ENCODE peak calls at places on chromosome 6, in five cellular contexts. O, E, P, K and F are unnamed samples.

GRCh38 chr6:123316733-123317323 is 319.9 kb downstream of the TRDN start:
- DNase-seq in O (no peak), E (peak), P (no peak), K (peak), F (no peak)

GRCh38 chr6:125798734-125799510 is 8.2 kb downstream of the NCOA7 start:
- DNase-seq in O (no peak), E (peak), P (peak), K (no peak), F (no peak)

GRCh38 chr6:54655162-54655561 is 191.4 kb upstream of the FAM83B start:
- DNase-seq in O (no peak), E (no peak), P (no peak), K (no peak), F (no peak)

GRCh38 chr6:128491643-128492206 is 28.7 kb downstream of the PTPRK start:
- DNase-seq in O (no peak), E (peak), P (no peak), K (peak), F (no peak)

GRCh38 chr6:35594503-35595186 is 81.9 kb upstream of the TULP1 start:
- DNase-seq in O (no peak), E (no peak), P (no peak), K (no peak), F (no peak)

GRCh38 chr6:137487181-137487910 is 6.8 kb downstream of the OLIG3 start:
- DNase-seq in O (no peak), E (no peak), P (no peak), K (no peak), F (no peak)

GRCh38 chr6:168032383-168032760 is 34.9 kb downstream of the KIF25 start:
- DNase-seq in O (no peak), E (peak), P (no peak), K (peak), F (no peak)

GRCh38 chr6:45743028-45743615 is 272.5 kb downstream of the CLIC5 start:
- DNase-seq in O (no peak), E (no peak), P (no peak), K (peak), F (no peak)

GRCh38 chr6:63066053-63066704 is 145.1 kb upstream of the FKBP1C start:
- DNase-seq in O (no peak), E (no peak), P (no peak), K (no peak), F (no peak)

GRCh38 chr6:105363100-105363754 is 39.7 kb downstream of the PREP start:
- DNase-seq in O (no peak), E (peak), P (no peak), K (peak), F (no peak)

GRCh38 chr6:9948600-9949138 is 466.2 kb downstream of the TFAP2A start:
- DNase-seq in O (no peak), E (no peak), P (no peak), K (no peak), F (no peak)

GRCh38 chr6:37602360-37602759 is 95.3 kb downstream of the MDGA1 start:
- DNase-seq in O (no peak), E (peak), P (no peak), K (peak), F (no peak)

GRCh38 chr6:132750455-132751248 is 7.1 kb downstream of the VNN2 start:
- DNase-seq in O (no peak), E (no peak), P (no peak), K (no peak), F (no peak)

GRCh38 chr6:90502866-90503407 is 83.9 kb downstream of the MAP3K7 start:
- DNase-seq in O (no peak), E (no peak), P (peak), K (no peak), F (no peak)

DNA sequence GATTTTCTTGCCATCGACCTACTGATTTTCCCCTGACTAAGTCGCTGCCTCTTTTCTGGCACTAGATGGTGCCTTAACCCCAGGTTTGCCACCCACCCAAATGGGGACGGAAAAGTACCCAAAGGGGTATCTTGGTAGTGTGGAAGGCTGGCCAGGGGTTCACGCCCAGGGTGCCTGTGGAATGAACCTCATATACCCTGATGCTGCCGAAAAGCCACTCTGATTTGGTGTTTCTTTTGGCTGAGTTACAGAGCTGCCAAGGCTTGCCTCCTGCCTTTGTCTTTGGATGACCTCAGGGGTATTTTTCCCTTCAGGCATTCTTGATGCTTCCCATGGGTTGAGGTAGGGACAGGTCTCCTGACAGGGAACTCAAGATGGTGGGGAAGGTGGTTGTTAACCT is 78.1 kb downstream of the MAP3K7 start:
- DNase-seq in O (no peak), E (no peak), P (no peak), K (no peak), F (no peak)
- TF ChIP-seq CTCF in O (no peak), E (no peak), P (no peak), K (no peak), F (no peak)

GRCh38 chr6:20400476-20401402 is 940 bp upstream of the E2F3 start:
- DNase-seq in O (peak), E (peak), P (peak), K (peak), F (peak)
- TF ChIP-seq CTCF in O (no peak), E (peak), P (peak), K (peak), F (peak)

GRCh38 chr6:32114853-32115252 is 5.7 kb upstream of the TNXB start:
- DNase-seq in O (no peak), E (peak), P (peak), K (peak), F (no peak)

GRCh38 chr6:32111424-32112066 is 2.4 kb upstream of the TNXB start:
- DNase-seq in O (no peak), E (no peak), P (no peak), K (no peak), F (no peak)

GRCh38 chr6:32115623-32116022 is 6.5 kb upstream of the TNXB start:
- DNase-seq in O (no peak), E (no peak), P (no peak), K (no peak), F (no peak)

GRCh38 chr6:32112436-32112980 is 3.4 kb upstream of the TNXB start:
- DNase-seq in O (no peak), E (peak), P (no peak), K (peak), F (no peak)

GRCh38 chr6:32113386-32114352 is 4.5 kb upstream of the TNXB start:
- DNase-seq in O (peak), E (peak), P (peak), K (peak), F (peak)
- TF ChIP-seq CTCF in O (no peak), E (peak), P (peak), K (peak), F (no peak)

GRCh38 chr6:42507901-42508300 is 55.9 kb upstream of the UBR2 start:
- DNase-seq in O (no peak), E (peak), P (no peak), K (peak), F (no peak)

GRCh38 chr6:42509765-42510164 is 54.1 kb upstream of the UBR2 start:
- DNase-seq in O (no peak), E (no peak), P (no peak), K (peak), F (no peak)

GRCh38 chr6:42511803-42512422 is 51.9 kb upstream of the UBR2 start:
- DNase-seq in O (no peak), E (peak), P (no peak), K (peak), F (no peak)

GRCh38 chr6:42512498-42513042 is 51.3 kb upstream of the UBR2 start:
- DNase-seq in O (no peak), E (no peak), P (no peak), K (no peak), F (peak)

DNA sequence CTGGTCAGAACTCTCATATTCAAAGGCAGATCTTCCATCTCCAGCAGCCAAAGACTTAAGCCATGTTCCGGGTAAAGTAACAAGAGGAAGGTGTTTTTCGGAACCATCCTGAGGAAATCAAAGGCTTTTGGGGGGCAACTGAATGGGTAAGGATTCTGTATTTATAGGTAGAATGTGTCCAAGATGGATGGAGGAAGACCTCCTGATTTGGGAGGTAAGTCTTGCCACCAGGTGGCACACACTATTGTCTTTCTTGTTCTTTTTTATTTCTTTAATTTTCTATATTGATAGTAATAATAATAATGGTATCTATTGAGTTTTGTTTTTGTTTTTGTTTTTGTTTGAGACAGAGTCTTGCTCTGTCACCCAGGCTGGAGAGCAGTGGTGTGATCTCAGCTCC is 53.0 kb upstream of the UBR2 start:
- DNase-seq in O (no peak), E (no peak), P (no peak), K (no peak), F (no peak)
- TF ChIP-seq CTCF in O (no peak), E (peak), P (peak), K (no peak), F (no peak)

DNA sequence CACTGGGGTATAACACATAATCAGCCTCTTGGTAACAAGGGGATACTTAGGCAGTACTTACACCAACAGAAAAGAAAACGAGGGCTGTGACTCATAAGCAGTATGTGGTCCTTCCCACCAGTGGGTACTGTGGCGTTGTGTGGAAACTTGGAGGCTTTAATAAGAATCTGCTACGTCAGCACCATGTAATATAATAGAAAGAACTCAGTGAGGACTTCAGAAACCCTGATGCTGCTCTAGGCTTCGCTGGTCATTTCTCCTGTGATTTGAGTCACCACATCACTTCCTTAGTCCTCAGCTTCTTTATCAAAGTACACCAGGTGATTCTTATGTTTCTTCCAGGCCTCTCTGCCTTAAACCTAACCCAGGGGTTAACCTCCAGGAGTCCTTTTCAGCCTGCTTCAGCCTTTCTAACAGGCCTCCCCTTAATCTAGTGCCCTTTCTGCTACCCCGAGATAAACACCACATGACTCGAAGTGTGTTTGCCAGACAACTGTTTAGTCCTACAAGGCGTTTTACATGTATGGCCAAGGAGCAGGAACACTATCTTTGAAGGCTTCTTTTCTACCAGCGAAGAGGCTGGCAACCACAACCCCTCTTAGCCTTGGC is 68.5 kb downstream of the FYN start:
- DNase-seq in O (no peak), E (peak), P (peak), K (peak), F (no peak)
- TF ChIP-seq CTCF in O (no peak), E (peak), P (no peak), K (peak), F (no peak)

DNA sequence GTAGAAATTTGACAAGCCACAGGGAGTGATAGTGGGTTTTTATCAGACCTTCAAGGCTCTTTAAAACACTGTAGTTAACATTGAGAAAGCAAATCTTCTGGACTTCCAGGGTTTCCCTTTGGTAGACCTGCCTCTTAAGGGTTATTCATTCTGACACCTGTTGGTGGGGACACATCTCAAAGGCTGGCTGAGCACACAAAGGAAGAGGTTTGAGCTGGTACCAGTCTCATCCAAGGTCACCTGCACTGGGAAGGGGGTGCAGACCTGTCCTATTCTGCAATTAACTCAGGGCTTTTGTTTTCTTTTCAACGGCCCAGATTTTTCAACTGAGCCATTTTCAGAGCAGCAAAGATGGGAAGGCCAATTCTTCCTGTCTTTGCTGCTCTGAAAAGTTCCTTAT is 45.6 kb downstream of the EDN1 start:
- DNase-seq in O (no peak), E (no peak), P (no peak), K (no peak), F (no peak)
- TF ChIP-seq CTCF in O (no peak), E (no peak), P (no peak), K (no peak), F (no peak)

GRCh38 chr6:159044899-159045727 is at the start of gene TAGAP:
- DNase-seq in O (peak), E (peak), P (no peak), K (no peak), F (peak)

GRCh38 chr6:159043236-159043635 is 1.6 kb downstream of the TAGAP start:
- DNase-seq in O (no peak), E (no peak), P (no peak), K (no peak), F (no peak)

GRCh38 chr6:159043986-159044385 is 805 bp downstream of the TAGAP start:
- DNase-seq in O (no peak), E (no peak), P (no peak), K (no peak), F (no peak)

GRCh38 chr6:159047896-159048685 is 3.3 kb upstream of the TAGAP start:
- DNase-seq in O (no peak), E (no peak), P (no peak), K (no peak), F (no peak)

DNA sequence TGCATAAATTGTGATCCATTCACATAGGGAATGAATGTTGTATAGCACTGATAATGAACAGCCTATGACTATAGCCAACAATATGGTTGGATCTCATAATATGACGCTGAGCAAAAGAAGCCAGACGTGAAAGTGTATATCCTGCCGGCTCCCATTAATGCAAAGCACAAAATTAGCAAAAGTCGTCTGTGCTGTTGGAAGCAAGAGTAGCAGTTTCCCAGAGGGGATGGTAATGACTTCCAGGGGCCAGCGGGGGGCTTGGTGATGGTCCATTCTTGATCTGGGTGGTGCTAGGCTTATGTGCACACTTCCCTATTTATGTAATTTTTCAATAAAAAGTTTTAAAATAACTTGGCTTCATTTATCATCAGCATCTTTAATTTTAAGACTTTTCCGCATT is 1.0 kb upstream of the TAGAP start:
- DNase-seq in O (no peak), E (no peak), P (no peak), K (no peak), F (no peak)
- TF ChIP-seq CTCF in O (no peak), E (no peak), P (no peak), K (no peak), F (no peak)

GRCh38 chr6:19209202-19209601 is 628.0 kb upstream of the ID4 start:
- DNase-seq in O (no peak), E (no peak), P (peak), K (no peak), F (no peak)

GRCh38 chr6:19205076-19205475 is 632.1 kb upstream of the ID4 start:
- DNase-seq in O (no peak), E (no peak), P (no peak), K (no peak), F (no peak)

GRCh38 chr6:19214231-19214630 is 622.9 kb upstream of the ID4 start:
- DNase-seq in O (no peak), E (no peak), P (no peak), K (no peak), F (no peak)

DNA sequence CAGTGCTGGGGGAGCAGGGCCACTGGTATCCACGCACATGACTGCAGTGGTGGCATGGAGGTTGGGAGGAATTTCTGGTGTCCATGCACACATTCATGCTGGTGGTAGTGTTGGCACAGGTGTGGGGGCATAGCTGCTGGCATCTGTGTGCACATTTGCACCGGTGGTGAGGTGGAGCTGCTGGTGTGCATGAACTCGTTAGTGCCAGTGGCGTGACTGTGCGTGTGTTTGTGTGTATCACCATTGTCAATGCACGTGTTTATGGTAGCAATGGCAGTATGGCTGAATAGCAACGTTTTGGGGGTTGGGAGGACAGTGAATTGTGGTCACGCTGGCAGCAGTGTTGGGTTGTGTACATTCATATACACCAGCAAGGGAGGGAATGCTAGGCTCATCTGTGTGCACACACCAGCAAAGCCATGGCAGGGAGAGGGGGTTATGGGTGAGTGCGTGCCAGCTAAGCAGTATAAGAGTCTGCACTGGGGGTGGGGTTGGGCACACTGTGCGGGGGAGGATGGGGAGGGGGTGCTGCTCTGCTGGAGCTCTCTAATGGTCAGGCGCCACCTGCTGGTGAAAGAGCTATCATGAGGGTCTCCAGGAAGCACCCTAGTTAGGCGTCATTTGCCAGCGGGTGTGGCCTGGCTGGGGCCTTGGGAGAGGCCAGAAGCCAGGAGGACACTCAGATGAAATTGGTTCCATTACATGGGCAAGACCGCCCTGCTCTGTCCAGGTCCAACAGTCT is 626.1 kb upstream of the ID4 start:
- DNase-seq in O (no peak), E (no peak), P (no peak), K (no peak), F (no peak)
- TF ChIP-seq CTCF in O (no peak), E (no peak), P (peak), K (no peak), F (peak)

GRCh38 chr6:15585936-15586335 is 76.9 kb downstream of the DTNBP1 start:
- DNase-seq in O (no peak), E (no peak), P (no peak), K (no peak), F (no peak)
- TF ChIP-seq CTCF in O (no peak), E (no peak), P (no peak), K (no peak), F (no peak)

GRCh38 chr6:159719287-159719686 is 8.0 kb upstream of the WTAP start:
- DNase-seq in O (no peak), E (no peak), P (no peak), K (peak), F (no peak)

GRCh38 chr6:159718634-159719033 is 8.7 kb upstream of the WTAP start:
- DNase-seq in O (no peak), E (no peak), P (no peak), K (no peak), F (no peak)

GRCh38 chr6:159723259-159723658 is 4.0 kb upstream of the WTAP start:
- DNase-seq in O (no peak), E (no peak), P (no peak), K (no peak), F (no peak)

GRCh38 chr6:159722655-159723054 is 4.7 kb upstream of the WTAP start:
- DNase-seq in O (no peak), E (no peak), P (no peak), K (no peak), F (no peak)

DNA sequence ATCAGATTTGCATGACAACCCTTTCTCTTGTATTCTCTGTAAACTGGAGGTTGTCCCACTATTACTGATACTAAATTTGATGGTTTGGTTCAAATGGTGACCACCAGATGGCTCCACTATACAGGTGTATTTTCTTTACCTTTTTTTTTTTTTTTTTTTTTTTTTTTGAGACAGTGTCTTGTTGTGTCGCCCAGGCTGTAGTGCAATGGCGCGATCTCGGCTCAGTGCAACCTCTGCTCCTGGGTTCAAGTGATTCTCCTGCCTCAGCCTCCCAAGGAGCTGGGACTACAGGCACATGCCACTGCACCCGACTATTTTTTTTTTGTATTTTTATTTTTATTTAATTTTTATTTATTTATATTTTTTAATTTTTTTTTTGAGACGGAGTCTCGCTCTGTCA is 6.6 kb upstream of the WTAP start:
- DNase-seq in O (no peak), E (peak), P (peak), K (peak), F (peak)
- TF ChIP-seq CTCF in O (no peak), E (peak), P (peak), K (peak), F (no peak)